ENCODE peak calls at places on chromosome 4, in five cellular contexts. U is WERI-Rb-1, B is mammary epithelial cell, T is heart left ventricle, J is cardiac muscle cell. Y is an unnamed sample.

GRCh38 chr4:3829211-3829953 is 63.2 kb downstream of the ADRA2C start:
- DNase-seq in U (no peak), B (no peak), T (no peak), J (no peak), Y (no peak)

GRCh38 chr4:82900016-82900334 is 560 bp upstream of the THAP9 start:
- DNase-seq in U (no peak), B (no peak), T (no peak), J (no peak), Y (no peak)

GRCh38 chr4:181523973-181524372 is 719.2 kb upstream of the TENM3 start:
- DNase-seq in U (no peak), B (no peak), T (no peak), J (no peak), Y (no peak)

GRCh38 chr4:138494931-138495330 is 252.8 kb upstream of the SLC7A11 start:
- DNase-seq in U (peak), B (peak), T (no peak), J (peak), Y (no peak)

GRCh38 chr4:147739239-147739823 is 7.4 kb downstream of the ARHGAP10 start:
- DNase-seq in U (no peak), B (no peak), T (no peak), J (no peak), Y (no peak)

GRCh38 chr4:180455226-180455625 is 1788.0 kb upstream of the TENM3 start:
- DNase-seq in U (no peak), B (peak), T (no peak), J (no peak), Y (no peak)

GRCh38 chr4:127632420-127633403 is at the start of gene INTU:
- DNase-seq in U (peak), B (peak), T (peak), J (peak), Y (peak)

GRCh38 chr4:175459571-175459970 is 352.5 kb downstream of the GPM6A start:
- DNase-seq in U (no peak), B (no peak), T (no peak), J (no peak), Y (no peak)

GRCh38 chr4:77347341-77347740 is 190.3 kb downstream of the CCNG2 start:
- DNase-seq in U (no peak), B (no peak), T (no peak), J (no peak), Y (no peak)

GRCh38 chr4:86338521-86338920 is 21.3 kb downstream of the MAPK10 start:
- DNase-seq in U (no peak), B (no peak), T (no peak), J (no peak), Y (no peak)

GRCh38 chr4:109462802-109463201 is 29.2 kb downstream of the SEC24B start:
- DNase-seq in U (no peak), B (peak), T (no peak), J (no peak), Y (no peak)

GRCh38 chr4:13641084-13641483 is 13.6 kb upstream of the BOD1L1 start:
- DNase-seq in U (no peak), B (no peak), T (no peak), J (no peak), Y (no peak)

GRCh38 chr4:166491635-166492034 is 618.6 kb downstream of the TLL1 start:
- DNase-seq in U (no peak), B (peak), T (no peak), J (no peak), Y (no peak)

DNA sequence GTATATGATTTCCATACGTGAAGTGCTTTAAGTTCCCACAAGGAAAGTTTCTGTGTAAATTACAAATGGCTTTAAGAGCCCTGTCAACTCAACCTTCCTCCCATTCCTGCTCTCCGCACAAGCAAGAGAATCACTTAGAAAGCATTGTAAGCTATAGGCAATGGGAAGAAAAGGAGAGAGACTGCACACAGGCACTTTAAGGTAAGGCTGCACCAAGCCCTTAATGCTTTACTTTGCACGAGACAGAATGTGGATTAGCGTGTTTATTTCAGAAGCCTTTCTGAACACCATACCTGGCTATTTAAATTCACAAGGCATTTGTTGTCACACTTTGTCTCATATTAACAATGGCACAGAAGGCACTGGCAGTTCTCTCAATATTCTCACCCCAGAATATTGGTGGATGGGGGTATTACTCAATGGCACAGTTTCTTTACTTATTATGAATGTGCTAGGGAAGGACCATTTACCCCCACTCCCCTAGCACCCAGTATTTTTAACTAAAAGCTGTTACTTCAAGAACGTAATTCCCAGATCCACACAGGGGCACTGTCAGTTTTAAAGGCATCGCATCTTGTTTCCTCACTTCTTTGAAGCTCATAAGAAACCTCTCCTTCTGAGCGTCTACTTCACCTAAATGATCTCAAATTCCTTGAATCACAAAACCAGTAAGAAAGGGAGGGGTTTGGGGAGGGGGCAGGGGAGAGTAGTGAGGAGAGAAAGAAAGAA is 150.0 kb downstream of the MAML3 start:
- DNase-seq in U (no peak), B (no peak), T (no peak), J (peak), Y (no peak)
- H3K4me3 ChIP-seq in U (peak), B (peak), T (peak), J (peak), Y (peak)

GRCh38 chr4:5710065-5710961 is 688 bp upstream of the EVC start:
- DNase-seq in U (peak), B (peak), T (no peak), J (no peak), Y (no peak)
- H3K27ac ChIP-seq in U (peak), B (peak), T (no peak), J (no peak), Y (peak)

DNA sequence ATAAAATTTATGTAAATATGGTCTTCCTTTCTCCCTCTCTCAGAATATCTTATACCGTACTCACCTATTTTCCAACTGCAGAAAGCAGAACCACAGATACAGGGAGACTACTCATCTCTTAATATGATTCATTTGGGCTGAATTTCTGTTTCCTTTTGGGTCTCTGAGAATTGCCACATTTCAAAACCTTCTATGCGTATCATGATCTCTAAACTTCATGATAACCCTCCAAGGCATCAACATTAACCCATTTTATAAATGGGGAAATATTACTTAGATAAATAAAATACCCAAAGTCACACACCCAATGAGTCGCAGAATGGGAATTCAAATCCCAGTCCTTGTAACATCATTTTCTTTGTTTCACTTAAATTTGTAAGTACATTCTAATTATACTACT is 16.6 kb upstream of the PRDM8 start:
- DNase-seq in U (no peak), B (no peak), T (no peak), J (no peak), Y (no peak)
- H3K4me3 ChIP-seq in U (no peak), B (no peak), T (no peak), J (no peak), Y (no peak)

GRCh38 chr4:7862561-7863200 is 77.0 kb downstream of the AFAP1 start:
- DNase-seq in U (no peak), B (no peak), T (no peak), J (no peak), Y (no peak)

GRCh38 chr4:7867191-7867590 is 72.5 kb downstream of the AFAP1 start:
- DNase-seq in U (peak), B (no peak), T (no peak), J (no peak), Y (no peak)

GRCh38 chr4:7865533-7865932 is 74.1 kb downstream of the AFAP1 start:
- DNase-seq in U (no peak), B (no peak), T (no peak), J (no peak), Y (no peak)

GRCh38 chr4:7863911-7864681 is 75.6 kb downstream of the AFAP1 start:
- DNase-seq in U (no peak), B (peak), T (no peak), J (no peak), Y (no peak)

GRCh38 chr4:7864685-7865084 is 75.0 kb downstream of the AFAP1 start:
- DNase-seq in U (no peak), B (no peak), T (no peak), J (no peak), Y (no peak)
- H3K27ac ChIP-seq in U (no peak), B (no peak), T (no peak), J (no peak), Y (no peak)

GRCh38 chr4:1794809-1795303 is 1.8 kb downstream of the FGFR3 start:
- DNase-seq in U (no peak), B (no peak), T (no peak), J (peak), Y (no peak)
- H3K4me3 ChIP-seq in U (peak), B (peak), T (peak), J (peak), Y (peak)

Y was measured in pancreas.